ENCODE peak calls at places on chromosomes 1 and 21, in six cellular contexts. One of them, this sample, is unnamed. For H3K9me3 and H3K4me1, the result is how much of the 10 kb centered on the place peaks cover.

GRCh38 chr21:26136686-26137085 is 33.9 kb downstream of the APP start:
- DNase-seq in tibial artery: no peak
- DNase-seq in upper lobe of right lung: no peak
- DNase-seq in CD4-positive, CD25-positive, alpha-beta regulatory T cell: no peak
- DNase-seq in adrenal gland: no peak
- DNase-seq in neural progenitor cell: no peak
- DNase-seq in this sample: no peak

GRCh38 chr1:30047576-30047975 is 675.8 kb downstream of the MATN1 start:
- DNase-seq in tibial artery: peak
- DNase-seq in adrenal gland: no peak
- DNase-seq in upper lobe of right lung: peak
- DNase-seq in neural progenitor cell: no peak
- DNase-seq in CD4-positive, CD25-positive, alpha-beta regulatory T cell: no peak
- DNase-seq in this sample: no peak

GRCh38 chr1:192986110-192986747 is 72.9 kb downstream of the UCHL5 start:
- DNase-seq in CD4-positive, CD25-positive, alpha-beta regulatory T cell: no peak
- DNase-seq in upper lobe of right lung: no peak
- DNase-seq in tibial artery: no peak
- DNase-seq in adrenal gland: no peak
- DNase-seq in neural progenitor cell: no peak
- DNase-seq in this sample: no peak

GRCh38 chr1:24969616-24970398 is 39.7 kb upstream of the RUNX3 start:
- DNase-seq in neural progenitor cell: no peak
- DNase-seq in CD4-positive, CD25-positive, alpha-beta regulatory T cell: no peak
- DNase-seq in upper lobe of right lung: no peak
- DNase-seq in adrenal gland: no peak
- DNase-seq in tibial artery: no peak
- DNase-seq in this sample: no peak

GRCh38 chr1:244454412-244454811 is 2.7 kb upstream of the ADSS2 start:
- DNase-seq in CD4-positive, CD25-positive, alpha-beta regulatory T cell: no peak
- DNase-seq in upper lobe of right lung: no peak
- DNase-seq in neural progenitor cell: no peak
- DNase-seq in adrenal gland: no peak
- DNase-seq in tibial artery: no peak
- DNase-seq in this sample: no peak

GRCh38 chr1:157776971-157777386 is at the start of gene FCRL2:
- DNase-seq in tibial artery: no peak
- DNase-seq in CD4-positive, CD25-positive, alpha-beta regulatory T cell: no peak
- DNase-seq in neural progenitor cell: no peak
- DNase-seq in adrenal gland: no peak
- DNase-seq in upper lobe of right lung: no peak
- DNase-seq in this sample: no peak

GRCh38 chr1:234844479-234845031 is 234.6 kb upstream of the IRF2BP2 start:
- DNase-seq in upper lobe of right lung: no peak
- DNase-seq in tibial artery: no peak
- DNase-seq in neural progenitor cell: no peak
- DNase-seq in CD4-positive, CD25-positive, alpha-beta regulatory T cell: no peak
- DNase-seq in adrenal gland: no peak
- DNase-seq in this sample: no peak

GRCh38 chr1:170910273-170910672 is 25.1 kb upstream of the MROH9 start:
- DNase-seq in tibial artery: no peak
- DNase-seq in upper lobe of right lung: no peak
- DNase-seq in CD4-positive, CD25-positive, alpha-beta regulatory T cell: no peak
- DNase-seq in adrenal gland: no peak
- DNase-seq in neural progenitor cell: no peak
- DNase-seq in this sample: no peak

GRCh38 chr1:161092621-161093028 is 3.3 kb upstream of the NECTIN4 start:
- DNase-seq in neural progenitor cell: no peak
- DNase-seq in tibial artery: peak
- DNase-seq in upper lobe of right lung: no peak
- DNase-seq in adrenal gland: no peak
- DNase-seq in CD4-positive, CD25-positive, alpha-beta regulatory T cell: no peak
- DNase-seq in this sample: no peak

GRCh38 chr1:98333936-98334335 is 327.6 kb upstream of the SNX7 start:
- DNase-seq in CD4-positive, CD25-positive, alpha-beta regulatory T cell: no peak
- DNase-seq in neural progenitor cell: no peak
- DNase-seq in adrenal gland: no peak
- DNase-seq in tibial artery: no peak
- DNase-seq in upper lobe of right lung: no peak
- DNase-seq in this sample: no peak

GRCh38 chr21:25039461-25040380 is 567.6 kb downstream of the MRPL39 start:
- DNase-seq in upper lobe of right lung: no peak
- DNase-seq in CD4-positive, CD25-positive, alpha-beta regulatory T cell: no peak
- DNase-seq in tibial artery: no peak
- DNase-seq in adrenal gland: no peak
- DNase-seq in neural progenitor cell: peak
- DNase-seq in this sample: no peak

GRCh38 chr1:37859507-37860345 is at the start of gene MTF1:
- DNase-seq in tibial artery: peak
- DNase-seq in neural progenitor cell: peak
- DNase-seq in CD4-positive, CD25-positive, alpha-beta regulatory T cell: peak
- DNase-seq in upper lobe of right lung: peak
- DNase-seq in adrenal gland: peak
- DNase-seq in this sample: peak

GRCh38 chr21:16322423-16322822 is 592.6 kb downstream of the USP25 start:
- DNase-seq in adrenal gland: no peak
- DNase-seq in neural progenitor cell: no peak
- DNase-seq in upper lobe of right lung: no peak
- DNase-seq in CD4-positive, CD25-positive, alpha-beta regulatory T cell: no peak
- DNase-seq in tibial artery: no peak
- DNase-seq in this sample: no peak

GRCh38 chr1:110011527-110012041 is 22.8 kb upstream of the STRIP1 start:
- DNase-seq in CD4-positive, CD25-positive, alpha-beta regulatory T cell: peak
- DNase-seq in upper lobe of right lung: no peak
- DNase-seq in tibial artery: no peak
- DNase-seq in neural progenitor cell: peak
- DNase-seq in adrenal gland: no peak
- DNase-seq in this sample: no peak

GRCh38 chr1:110007045-110007444 is 22.5 kb downstream of the AHCYL1 start:
- DNase-seq in adrenal gland: no peak
- DNase-seq in upper lobe of right lung: no peak
- DNase-seq in neural progenitor cell: no peak
- DNase-seq in CD4-positive, CD25-positive, alpha-beta regulatory T cell: no peak
- DNase-seq in tibial artery: no peak
- DNase-seq in this sample: no peak

GRCh38 chr1:110007458-110007857 is 22.9 kb downstream of the AHCYL1 start:
- DNase-seq in neural progenitor cell: no peak
- DNase-seq in upper lobe of right lung: no peak
- DNase-seq in CD4-positive, CD25-positive, alpha-beta regulatory T cell: no peak
- DNase-seq in adrenal gland: no peak
- DNase-seq in tibial artery: no peak
- DNase-seq in this sample: no peak

GRCh38 chr1:110008971-110009565 is 24.5 kb downstream of the AHCYL1 start:
- DNase-seq in neural progenitor cell: no peak
- DNase-seq in tibial artery: no peak
- DNase-seq in CD4-positive, CD25-positive, alpha-beta regulatory T cell: no peak
- DNase-seq in adrenal gland: no peak
- DNase-seq in upper lobe of right lung: no peak
- DNase-seq in this sample: no peak

GRCh38 chr1:110012100-110012499 is 22.3 kb upstream of the STRIP1 start:
- DNase-seq in upper lobe of right lung: no peak
- DNase-seq in neural progenitor cell: no peak
- DNase-seq in adrenal gland: peak
- DNase-seq in tibial artery: no peak
- DNase-seq in CD4-positive, CD25-positive, alpha-beta regulatory T cell: no peak
- DNase-seq in this sample: no peak
- H3K27ac ChIP-seq in upper lobe of right lung: no peak
- H3K27ac ChIP-seq in neural progenitor cell: no peak
- H3K27ac ChIP-seq in adrenal gland: no peak
- H3K27ac ChIP-seq in tibial artery: no peak
- H3K27ac ChIP-seq in CD4-positive, CD25-positive, alpha-beta regulatory T cell: peak
- H3K27ac ChIP-seq in this sample: no peak

GRCh38 chr21:8993284-8993942 is 1528.0 kb upstream of the TPTE start:
- DNase-seq in upper lobe of right lung: no peak
- DNase-seq in neural progenitor cell: no peak
- DNase-seq in CD4-positive, CD25-positive, alpha-beta regulatory T cell: no peak
- DNase-seq in adrenal gland: no peak
- DNase-seq in tibial artery: no peak
- DNase-seq in this sample: no peak

GRCh38 chr21:8994640-8995511 is 1526.5 kb upstream of the TPTE start:
- DNase-seq in neural progenitor cell: no peak
- DNase-seq in adrenal gland: no peak
- DNase-seq in tibial artery: no peak
- DNase-seq in CD4-positive, CD25-positive, alpha-beta regulatory T cell: no peak
- DNase-seq in upper lobe of right lung: no peak
- DNase-seq in this sample: no peak

GRCh38 chr21:8993943-8994639 is 1527.3 kb upstream of the TPTE start:
- DNase-seq in CD4-positive, CD25-positive, alpha-beta regulatory T cell: no peak
- DNase-seq in adrenal gland: no peak
- DNase-seq in tibial artery: no peak
- DNase-seq in neural progenitor cell: no peak
- DNase-seq in upper lobe of right lung: no peak
- DNase-seq in this sample: no peak

GRCh38 chr21:8998946-8999681 is 1522.3 kb upstream of the TPTE start:
- DNase-seq in adrenal gland: no peak
- DNase-seq in neural progenitor cell: no peak
- DNase-seq in tibial artery: no peak
- DNase-seq in upper lobe of right lung: no peak
- DNase-seq in CD4-positive, CD25-positive, alpha-beta regulatory T cell: no peak
- DNase-seq in this sample: no peak

GRCh38 chr21:8997011-8997440 is 1524.4 kb upstream of the TPTE start:
- DNase-seq in CD4-positive, CD25-positive, alpha-beta regulatory T cell: no peak
- DNase-seq in adrenal gland: no peak
- DNase-seq in neural progenitor cell: no peak
- DNase-seq in tibial artery: no peak
- DNase-seq in upper lobe of right lung: no peak
- DNase-seq in this sample: no peak
- H3K9me3 ChIP-seq in CD4-positive, CD25-positive, alpha-beta regulatory T cell: under half
- H3K9me3 ChIP-seq in adrenal gland: under half
- H3K9me3 ChIP-seq in neural progenitor cell: half or more
- H3K9me3 ChIP-seq in tibial artery: under half
- H3K9me3 ChIP-seq in upper lobe of right lung: under half
- H3K9me3 ChIP-seq in this sample: under half

GRCh38 chr21:34611528-34611927 is 3.4 kb downstream of the RCAN1 start:
- DNase-seq in tibial artery: no peak
- DNase-seq in upper lobe of right lung: no peak
- DNase-seq in adrenal gland: peak
- DNase-seq in neural progenitor cell: no peak
- DNase-seq in CD4-positive, CD25-positive, alpha-beta regulatory T cell: no peak
- DNase-seq in this sample: no peak
- H3K4me1 ChIP-seq in tibial artery: under half
- H3K4me1 ChIP-seq in upper lobe of right lung: under half
- H3K4me1 ChIP-seq in adrenal gland: under half
- H3K4me1 ChIP-seq in neural progenitor cell: under half
- H3K4me1 ChIP-seq in CD4-positive, CD25-positive, alpha-beta regulatory T cell: under half
- H3K4me1 ChIP-seq in this sample: under half

DNA sequence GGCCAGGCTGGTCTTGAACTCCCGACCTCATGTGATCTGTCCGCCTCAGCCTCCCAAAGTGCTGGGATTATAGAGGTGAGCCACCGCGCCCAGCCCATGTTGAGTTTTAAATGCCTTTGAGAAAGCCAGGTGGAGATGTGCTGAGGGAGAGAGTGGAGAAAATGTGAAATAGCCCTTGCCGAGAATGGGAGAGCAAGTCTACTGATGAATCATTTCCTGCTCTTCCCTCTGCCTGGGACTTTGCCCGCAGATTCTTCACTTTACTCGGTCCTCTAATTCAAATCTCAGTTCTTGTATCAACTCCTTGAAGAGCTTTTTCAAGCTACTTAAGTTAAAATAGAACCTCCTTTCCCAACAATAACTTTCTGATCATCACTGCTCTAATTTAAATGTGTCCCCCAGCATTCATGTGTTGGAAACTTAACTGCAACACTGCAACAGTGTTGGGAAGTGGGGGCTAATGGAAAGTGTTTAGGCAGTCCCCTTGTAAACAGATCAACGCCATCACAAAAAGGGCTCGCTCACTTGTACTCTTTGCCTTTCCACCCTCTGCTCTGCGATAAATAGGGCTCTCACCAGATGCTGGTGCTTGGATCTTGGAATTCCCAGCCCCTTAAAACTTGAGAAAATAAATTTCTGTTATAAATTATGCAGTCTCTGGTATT is 27.8 kb downstream of the OSBPL9 start:
- DNase-seq in upper lobe of right lung: no peak
- DNase-seq in CD4-positive, CD25-positive, alpha-beta regulatory T cell: no peak
- DNase-seq in adrenal gland: no peak
- DNase-seq in tibial artery: peak
- DNase-seq in neural progenitor cell: no peak
- DNase-seq in this sample: no peak
- H3K27ac ChIP-seq in upper lobe of right lung: no peak
- H3K27ac ChIP-seq in CD4-positive, CD25-positive, alpha-beta regulatory T cell: no peak
- H3K27ac ChIP-seq in adrenal gland: no peak
- H3K27ac ChIP-seq in tibial artery: peak
- H3K27ac ChIP-seq in neural progenitor cell: no peak
- H3K27ac ChIP-seq in this sample: no peak

GRCh38 chr1:247037483-247038320 is 29.8 kb upstream of the ZNF695 start:
- DNase-seq in tibial artery: no peak
- DNase-seq in CD4-positive, CD25-positive, alpha-beta regulatory T cell: no peak
- DNase-seq in neural progenitor cell: no peak
- DNase-seq in adrenal gland: no peak
- DNase-seq in upper lobe of right lung: no peak
- DNase-seq in this sample: no peak
- H3K9me3 ChIP-seq in tibial artery: half or more
- H3K9me3 ChIP-seq in CD4-positive, CD25-positive, alpha-beta regulatory T cell: half or more
- H3K9me3 ChIP-seq in neural progenitor cell: half or more
- H3K9me3 ChIP-seq in adrenal gland: half or more
- H3K9me3 ChIP-seq in upper lobe of right lung: under half
- H3K9me3 ChIP-seq in this sample: under half

DNA sequence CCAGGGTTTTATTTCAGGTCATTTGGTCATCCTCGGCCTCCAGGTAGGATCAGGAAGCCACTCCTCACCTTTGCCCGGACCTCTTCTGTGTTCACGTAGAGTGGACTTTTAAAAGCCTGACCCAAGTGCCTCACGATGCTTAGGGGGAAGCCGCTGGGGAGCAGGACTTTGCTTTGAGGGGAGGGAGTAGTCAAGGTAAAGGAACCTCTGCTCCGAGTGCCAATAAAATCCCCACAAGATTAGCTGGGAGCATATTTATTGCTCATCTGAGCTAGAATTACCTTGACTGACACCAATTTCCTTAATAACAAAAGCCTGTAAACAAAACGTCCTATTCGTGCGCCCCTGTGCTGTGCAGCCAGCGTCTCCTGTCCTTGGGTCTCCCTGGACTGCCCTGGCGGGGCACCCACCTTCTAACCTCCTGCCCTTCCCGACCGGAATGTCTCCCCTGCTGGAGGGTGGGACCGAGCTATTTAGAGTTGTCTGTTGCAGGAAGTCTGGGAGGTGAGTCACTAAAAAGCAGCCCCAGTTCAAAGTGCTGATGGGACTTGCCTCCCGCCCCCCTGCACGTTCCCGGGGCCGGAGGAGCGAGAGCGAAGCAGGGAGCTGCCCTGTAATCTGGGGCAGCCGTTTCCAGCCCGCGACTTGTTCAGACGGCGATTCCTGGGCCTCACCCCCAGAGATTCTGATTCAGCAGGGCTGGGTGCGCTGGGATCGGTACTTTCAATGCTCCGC is 818 bp upstream of the DHRS3 start:
- DNase-seq in adrenal gland: peak
- DNase-seq in CD4-positive, CD25-positive, alpha-beta regulatory T cell: peak
- DNase-seq in tibial artery: peak
- DNase-seq in neural progenitor cell: peak
- DNase-seq in upper lobe of right lung: peak
- DNase-seq in this sample: peak
- H3K4me1 ChIP-seq in adrenal gland: under half
- H3K4me1 ChIP-seq in CD4-positive, CD25-positive, alpha-beta regulatory T cell: half or more
- H3K4me1 ChIP-seq in tibial artery: under half
- H3K4me1 ChIP-seq in neural progenitor cell: under half
- H3K4me1 ChIP-seq in upper lobe of right lung: under half
- H3K4me1 ChIP-seq in this sample: under half

This sample was measured in CD4-positive, alpha-beta memory T cell.